ENCODE peak calls at places on chromosomes 7 and 10, in eight cellular contexts. U is GM10248; B is body of pancreas; M is AG20443; X is activated T-cell treated with anti-CD3 and anti-CD28 coated beads for 48 hours; L is EL; Q is CD8-positive, alpha-beta T cell; E is HTR-8/SVneo. N is an unnamed sample.

GRCh38 chr7:33750177-33750576 is 155.2 kb upstream of the BMPER start:
- DNase-seq in U (no peak), B (no peak), M (no peak), X (no peak), L (peak), Q (no peak), E (no peak), N (no peak)

GRCh38 chr7:138205614-138206150 is 129.4 kb downstream of the AKR1D1 start:
- DNase-seq in U (no peak), B (no peak), M (no peak), X (no peak), L (no peak), Q (no peak), E (no peak), N (no peak)

GRCh38 chr10:108515821-108516220 is 1351.3 kb upstream of the SORCS1 start:
- DNase-seq in U (no peak), B (no peak), M (no peak), X (no peak), L (peak), Q (no peak), E (no peak), N (no peak)

GRCh38 chr7:117544061-117544460 is 64.2 kb downstream of the CFTR start:
- DNase-seq in U (no peak), B (no peak), M (no peak), X (no peak), L (no peak), Q (no peak), E (no peak), N (no peak)

GRCh38 chr7:135803143-135803542 is 54.5 kb upstream of the FAM180A start:
- DNase-seq in U (no peak), B (no peak), M (no peak), X (no peak), L (no peak), Q (no peak), E (no peak), N (no peak)

GRCh38 chr7:120857558-120858298 is at the start of gene TSPAN12:
- DNase-seq in U (peak), B (peak), M (peak), X (peak), L (peak), Q (peak), E (peak), N (peak)

GRCh38 chr10:119178371-119179119 is at the start of gene PRDX3:
- DNase-seq in U (peak), B (peak), M (peak), X (peak), L (peak), Q (peak), E (peak), N (peak)

GRCh38 chr7:95730493-95731280 is 41.7 kb upstream of the DYNC1I1 start:
- DNase-seq in U (no peak), B (peak), M (no peak), X (no peak), L (no peak), Q (no peak), E (no peak), N (no peak)

GRCh38 chr10:88687853-88688467 is 18.1 kb upstream of the LIPK start:
- DNase-seq in U (peak), B (no peak), M (peak), X (no peak), L (peak), Q (no peak), E (peak), N (peak)

GRCh38 chr10:62618576-62619408 is 185.7 kb upstream of the ADO start:
- DNase-seq in U (peak), B (no peak), M (peak), X (no peak), L (peak), Q (no peak), E (peak), N (peak)

GRCh38 chr7:130290745-130291144 is 2.2 kb upstream of the CPA4 start:
- DNase-seq in U (no peak), B (peak), M (no peak), X (no peak), L (peak), Q (no peak), E (no peak), N (peak)

GRCh38 chr10:72761498-72761897 is 69.6 kb downstream of the MCU start:
- DNase-seq in U (no peak), B (no peak), M (no peak), X (no peak), L (no peak), Q (no peak), E (no peak), N (no peak)